ENCODE peak calls at places on chromosomes 6 and 20, in five cellular contexts. S is activated T-cell treated with anti-CD3 and anti-CD28 coated beads for 24 hours, Z is RCC 7860, Q is NCI-H774, U is WERI-Rb-1. M is an unnamed sample.
A peak's percentile ranks its signal among the peaks of the same experiment; 100 is the strongest.

GRCh38 chr20:46674253-46675083 is 14.8 kb downstream of the TP53RK start:
- DNase-seq in S (no peak), Z (no peak), Q (no peak), U (no peak), M (no peak)

GRCh38 chr20:38317422-38317821 is 13.5 kb downstream of the BPI start:
- DNase-seq in S (no peak), Z (no peak), Q (no peak), U (no peak), M (no peak)

GRCh38 chr6:16718301-16718700 is 43.0 kb downstream of the ATXN1 start:
- DNase-seq in S (no peak), Z (no peak), Q (no peak), U (no peak), M (no peak)

GRCh38 chr20:53866787-53867740 is 203.3 kb downstream of the BCAS1 start:
- DNase-seq in S (no peak), Z (no peak), Q (no peak), U (peak; percentile 17), M (peak; percentile 23)

GRCh38 chr6:139367810-139368321 is 6.6 kb downstream of the CITED2 start:
- DNase-seq in S (no peak), Z (no peak), Q (no peak), U (no peak), M (no peak)

GRCh38 chr6:100685747-100686146 is 195.4 kb downstream of the ASCC3 start:
- DNase-seq in S (no peak), Z (no peak), Q (no peak), U (no peak), M (no peak)

GRCh38 chr6:134312038-134312660 is 5.8 kb downstream of the SGK1 start:
- DNase-seq in S (no peak), Z (no peak), Q (no peak), U (no peak), M (no peak)

GRCh38 chr6:132131777-132132176 is 180.6 kb upstream of the CCN2 start:
- DNase-seq in S (no peak), Z (peak; percentile 97), Q (peak; percentile 47), U (no peak), M (no peak)

GRCh38 chr20:9344080-9344920 is 170.1 kb upstream of the LAMP5 start:
- DNase-seq in S (no peak), Z (peak; percentile 54), Q (no peak), U (no peak), M (no peak)

GRCh38 chr6:43838276-43839036 is 68.4 kb downstream of the VEGFA start:
- DNase-seq in S (no peak), Z (peak; percentile 39), Q (no peak), U (peak; percentile 64), M (peak; percentile 6)

GRCh38 chr6:165186041-165186440 is 123.4 kb downstream of the C6orf118 start:
- DNase-seq in S (no peak), Z (peak; percentile 58), Q (no peak), U (no peak), M (no peak)

GRCh38 chr20:33370296-33370695 is 31.0 kb downstream of the CDK5RAP1 start:
- DNase-seq in S (peak; percentile 4), Z (peak; percentile 92), Q (no peak), U (no peak), M (no peak)

GRCh38 chr6:90088009-90088408 is 193.7 kb downstream of the GJA10 start:
- DNase-seq in S (no peak), Z (no peak), Q (peak; percentile 28), U (no peak), M (no peak)

GRCh38 chr6:127725821-127726220 is 148.8 kb downstream of the C6orf58 start:
- DNase-seq in S (no peak), Z (no peak), Q (no peak), U (no peak), M (no peak)

GRCh38 chr6:17393335-17394191 is at the start of gene CAP2:
- DNase-seq in S (no peak), Z (peak; percentile 58), Q (peak; percentile 44), U (peak; percentile 91), M (peak; percentile 32)

GRCh38 chr6:33850294-33850693 is 46.5 kb upstream of the MLN start:
- DNase-seq in S (no peak), Z (no peak), Q (no peak), U (no peak), M (no peak)

GRCh38 chr6:26240981-26241770 is 123.8 kb upstream of the BTN3A2 start:
- DNase-seq in S (peak; percentile 36), Z (no peak), Q (no peak), U (no peak), M (no peak)

GRCh38 chr20:59333260-59333845 is 32.9 kb downstream of the EDN3 start:
- DNase-seq in S (no peak), Z (no peak), Q (no peak), U (no peak), M (no peak)

GRCh38 chr20:43988867-43989266 is 74.2 kb downstream of the TOX2 start:
- DNase-seq in S (no peak), Z (no peak), Q (no peak), U (no peak), M (no peak)

GRCh38 chr6:169810066-169810989 is 58.9 kb downstream of the ERMARD start:
- DNase-seq in S (no peak), Z (no peak), Q (peak; percentile 80), U (peak; percentile 63), M (no peak)

GRCh38 chr6:80535914-80536565 is 429.6 kb downstream of the BCKDHB start:
- DNase-seq in S (no peak), Z (no peak), Q (no peak), U (peak; percentile 19), M (no peak)

GRCh38 chr20:54144847-54145246 is 28.9 kb downstream of the CYP24A1 start:
- DNase-seq in S (no peak), Z (no peak), Q (no peak), U (no peak), M (no peak)

GRCh38 chr6:27505209-27506027 is 32.5 kb upstream of the ZNF184 start:
- DNase-seq in S (peak; percentile 60), Z (peak; percentile 95), Q (peak; percentile 78), U (peak; percentile 66), M (no peak)

GRCh38 chr6:53530346-53530745 is 14.6 kb downstream of the GCLC start:
- DNase-seq in S (no peak), Z (no peak), Q (peak; percentile 10), U (no peak), M (no peak)

GRCh38 chr6:85403331-85404015 is 46.4 kb upstream of the NT5E start:
- DNase-seq in S (no peak), Z (peak; percentile 73), Q (no peak), U (no peak), M (no peak)

GRCh38 chr6:2911171-2911570 is 8.1 kb upstream of the SERPINB9 start:
- DNase-seq in S (no peak), Z (no peak), Q (no peak), U (no peak), M (no peak)

GRCh38 chr6:134689676-134690447 is 260.0 kb downstream of the ALDH8A1 start:
- DNase-seq in S (no peak), Z (no peak), Q (no peak), U (no peak), M (no peak)